ENCODE peak calls at places on chromosomes 6 and 20, in six cellular contexts. C is naive thymus-derived CD8-positive, alpha-beta T cell; T is progenitor cell of endocrine pancreas; A is breast epithelium; O is left ventricle myocardium inferior; F is Peyer's patch. L is an unnamed sample.

GRCh38 chr6:40343318-40343886 is 243.8 kb downstream of the LRFN2 start:
- DNase-seq in C (no peak), F (no peak), T (no peak), O (no peak), A (peak), L (no peak)

GRCh38 chr6:122683996-122684651 is 73.9 kb downstream of the PKIB start:
- DNase-seq in O (no peak), A (no peak), T (no peak), C (no peak), F (no peak), L (no peak)

GRCh38 chr6:112087916-112088315 is 525 bp downstream of the FAM229B start:
- DNase-seq in O (no peak), C (no peak), F (no peak), T (no peak), A (no peak), L (no peak)

GRCh38 chr6:138278326-138278725 is 60.0 kb upstream of the PBOV1 start:
- DNase-seq in T (no peak), C (no peak), O (no peak), A (no peak), F (no peak), L (peak)

GRCh38 chr6:227074-227782 is 65.1 kb upstream of the DUSP22 start:
- DNase-seq in O (no peak), A (peak), C (no peak), T (no peak), F (no peak), L (no peak)

GRCh38 chr6:148053209-148053608 is 289.4 kb upstream of the SASH1 start:
- DNase-seq in O (no peak), C (no peak), T (no peak), F (no peak), A (no peak), L (no peak)

GRCh38 chr6:6886160-6886885 is 221.4 kb upstream of the RREB1 start:
- DNase-seq in O (no peak), C (no peak), T (no peak), F (no peak), A (no peak), L (no peak)

GRCh38 chr20:38141889-38142494 is 23.1 kb downstream of the TGM2 start:
- DNase-seq in C (no peak), A (no peak), F (no peak), O (no peak), T (no peak), L (no peak)

GRCh38 chr6:146883640-146884531 is 285.1 kb downstream of the ADGB start:
- DNase-seq in F (peak), A (no peak), O (no peak), T (no peak), C (no peak), L (no peak)

GRCh38 chr20:56200456-56200855 is 48.1 kb upstream of the MC3R start:
- DNase-seq in F (no peak), A (no peak), T (no peak), C (no peak), O (no peak), L (peak)

GRCh38 chr6:27254566-27254965 is 7.1 kb downstream of the PRSS16 start:
- DNase-seq in A (no peak), T (no peak), O (no peak), F (no peak), C (no peak), L (no peak)

L was measured in A549.